ENCODE peak calls at places on chromosome 17, in ten cellular contexts. E is Daoy; R is central memory CD4-positive, alpha-beta T cell; J is T-helper 1 cell; U is activated CD4-positive, alpha-beta T cell treated with anti-CD3 and anti-CD28 coated beads for 48 hours; P is amniotic stem cell; I is NCI-H1105 treated with DMSO at 0.1 percent for 48 hours; T is GM04504; X is ACHN; F is Caki2. V is an unnamed sample.

GRCh38 chr17:73613947-73614655 is 30.1 kb downstream of the SDK2 start:
- DNase-seq in E (no peak), R (no peak), J (no peak), U (no peak), P (no peak), I (no peak), T (no peak), X (no peak), F (no peak), V (no peak)

GRCh38 chr17:42097691-42098661 is at the start of gene ZNF385C:
- DNase-seq in E (no peak), R (no peak), J (peak; percentile 41), U (peak; percentile 50), P (no peak), I (no peak), T (no peak), X (no peak), F (no peak), V (no peak)

GRCh38 chr17:69512946-69513345 is 98.4 kb downstream of the MAP2K6 start:
- DNase-seq in E (no peak), R (no peak), J (no peak), U (no peak), P (no peak), I (no peak), T (no peak), X (no peak), F (no peak), V (no peak)

GRCh38 chr17:77160877-77161530 is 20.2 kb downstream of the SEC14L1 start:
- DNase-seq in E (no peak), R (no peak), J (no peak), U (no peak), P (no peak), I (no peak), T (no peak), X (no peak), F (no peak), V (no peak)

GRCh38 chr17:82242977-82243647 is 14.3 kb downstream of the SLC16A3 start:
- DNase-seq in E (peak; percentile 71), R (no peak), J (no peak), U (no peak), P (no peak), I (no peak), T (peak; percentile 79), X (no peak), F (peak; percentile 47), V (peak; percentile 77)

GRCh38 chr17:8243827-8244226 is 4.0 kb downstream of the CTC1 start:
- DNase-seq in E (no peak), R (peak; percentile 12), J (no peak), U (peak; percentile 35), P (no peak), I (no peak), T (no peak), X (no peak), F (no peak), V (no peak)

GRCh38 chr17:20206068-20206467 is 196.9 kb downstream of the SPECC1 start:
- DNase-seq in E (peak; percentile 72), R (no peak), J (no peak), U (peak; percentile 58), P (no peak), I (no peak), T (no peak), X (peak; percentile 73), F (peak; percentile 45), V (no peak)

GRCh38 chr17:77637807-77638182 is 320.7 kb upstream of the TNRC6C start:
- DNase-seq in E (no peak), R (no peak), J (no peak), U (no peak), P (no peak), I (no peak), T (no peak), X (no peak), F (no peak), V (no peak)

GRCh38 chr17:61803216-61803615 is 60.1 kb downstream of the BRIP1 start:
- DNase-seq in E (no peak), R (no peak), J (no peak), U (no peak), P (no peak), I (no peak), T (no peak), X (no peak), F (no peak), V (no peak)

GRCh38 chr17:39659286-39660010 is 5.7 kb upstream of the TCAP start:
- DNase-seq in E (no peak), R (no peak), J (no peak), U (no peak), P (no peak), I (no peak), T (no peak), X (no peak), F (no peak), V (no peak)

GRCh38 chr17:21005803-21006202 is 37.0 kb downstream of the USP22 start:
- DNase-seq in E (no peak), R (no peak), J (no peak), U (no peak), P (no peak), I (no peak), T (no peak), X (no peak), F (no peak), V (no peak)

GRCh38 chr17:47267354-47267828 is 13.8 kb downstream of the ITGB3 start:
- DNase-seq in E (peak; percentile 96), R (no peak), J (no peak), U (no peak), P (peak; percentile 38), I (no peak), T (peak; percentile 74), X (peak; percentile 93), F (peak; percentile 96), V (no peak)

GRCh38 chr17:45299311-45299710 is 17.5 kb downstream of the MAP3K14 start:
- DNase-seq in E (no peak), R (no peak), J (no peak), U (no peak), P (no peak), I (no peak), T (no peak), X (no peak), F (no peak), V (no peak)

GRCh38 chr17:38888842-38889241 is 19.0 kb downstream of the LASP1 start:
- DNase-seq in E (no peak), R (no peak), J (no peak), U (no peak), P (no peak), I (no peak), T (no peak), X (no peak), F (no peak), V (no peak)

GRCh38 chr17:45948881-45949624 is 50.0 kb upstream of the STH start:
- DNase-seq in E (peak; percentile 87), R (peak; percentile 8), J (peak; percentile 32), U (peak; percentile 76), P (peak; percentile 26), I (no peak), T (peak; percentile 24), X (peak; percentile 77), F (peak; percentile 59), V (peak; percentile 74)

GRCh38 chr17:59139939-59140338 is 15.0 kb downstream of the SKA2 start:
- DNase-seq in E (no peak), R (no peak), J (no peak), U (no peak), P (no peak), I (no peak), T (no peak), X (no peak), F (no peak), V (no peak)

GRCh38 chr17:65131946-65132345 is 5.2 kb upstream of the RGS9 start:
- DNase-seq in E (peak; percentile 67), R (no peak), J (no peak), U (no peak), P (peak; percentile 22), I (no peak), T (peak; percentile 83), X (no peak), F (no peak), V (no peak)

V was measured in breast epithelium.